ENCODE peak calls at places on chromosome 9, in eight cellular contexts. W is posterior cingulate gyrus; K is Kasumi-1; N is AML-193; J is HFF-Myc; R is mesothelial cell of epicardium; O is central memory CD4-positive, alpha-beta T cell; U is lung microvascular endothelial cell. C is an unnamed sample.

GRCh38 chr9:127578952-127579853 is 32.9 kb upstream of the STXBP1 start:
- DNase-seq in K (peak), W (peak), U (peak), J (peak), N (peak), R (no peak), O (peak), C (peak)

GRCh38 chr9:17229945-17230560 is 95.2 kb downstream of the CNTLN start:
- DNase-seq in K (no peak), R (no peak), W (no peak), O (no peak), N (no peak), U (no peak), J (no peak), C (no peak)

GRCh38 chr9:89138463-89139390 is 39.9 kb downstream of the SHC3 start:
- DNase-seq in J (no peak), O (no peak), K (no peak), N (no peak), R (no peak), W (no peak), U (no peak), C (no peak)

GRCh38 chr9:133396952-133397351 is 20.8 kb downstream of the STKLD1 start:
- DNase-seq in O (no peak), U (no peak), R (no peak), W (no peak), K (no peak), N (no peak), J (no peak), C (no peak)

GRCh38 chr9:136626740-136627642 is 35.7 kb upstream of the EGFL7 start:
- DNase-seq in U (no peak), J (no peak), K (no peak), O (no peak), N (no peak), W (no peak), R (no peak), C (no peak)

GRCh38 chr9:126395439-126396212 is 69.0 kb downstream of the MVB12B start:
- DNase-seq in U (peak), N (no peak), W (no peak), R (no peak), O (no peak), K (no peak), J (peak), C (no peak)

GRCh38 chr9:95773061-95773433 is 102.4 kb upstream of the ERCC6L2 start:
- DNase-seq in R (no peak), U (no peak), K (no peak), W (no peak), N (no peak), J (no peak), O (no peak), C (no peak)

GRCh38 chr9:16524078-16524477 is 346.4 kb downstream of the BNC2 start:
- DNase-seq in R (no peak), J (no peak), W (no peak), K (no peak), N (no peak), U (no peak), O (no peak), C (no peak)

GRCh38 chr9:131238402-131239021 is 37.8 kb downstream of the FAM78A start:
- DNase-seq in U (peak), J (no peak), O (no peak), K (no peak), N (no peak), R (no peak), W (no peak), C (no peak)

GRCh38 chr9:38322937-38323336 is 69.6 kb upstream of the ALDH1B1 start:
- DNase-seq in U (no peak), J (no peak), N (no peak), O (no peak), K (no peak), W (no peak), R (no peak), C (no peak)

GRCh38 chr9:84140535-84141101 is 160.0 kb downstream of the RMI1 start:
- DNase-seq in U (peak), K (no peak), J (no peak), R (peak), O (no peak), W (peak), N (no peak), C (peak)

GRCh38 chr9:36398745-36399144 is 1.3 kb downstream of the RNF38 start:
- DNase-seq in N (no peak), K (no peak), J (no peak), U (peak), R (no peak), W (no peak), O (no peak), C (no peak)

GRCh38 chr9:120393386-120394057 is 186.4 kb downstream of the CDK5RAP2 start:
- DNase-seq in N (no peak), J (peak), R (no peak), K (no peak), W (no peak), O (no peak), U (no peak), C (peak)

GRCh38 chr9:128902351-128903078 is 18.3 kb upstream of the PHYHD1 start:
- DNase-seq in O (peak), K (peak), N (no peak), J (no peak), U (peak), W (no peak), R (no peak), C (no peak)

C was measured in globus pallidus.